ENCODE peak calls at places on chromosome 17, in six cellular contexts. K is stomach, G is GM23248, J is Caco-2, L is psoas muscle, N is hepatocyte. A is an unnamed sample. For H3K36me3, the result is how much of the 10 kb centered on the place peaks cover.

GRCh38 chr17:9334536-9335446 is 240.8 kb downstream of the STX8 start:
- DNase-seq in L (no peak), K (no peak), N (peak), J (no peak), G (no peak), A (no peak)

GRCh38 chr17:2710804-2711607 is 558 bp downstream of the CLUH start:
- DNase-seq in K (no peak), G (peak), J (peak), L (peak), N (peak), A (no peak)

GRCh38 chr17:76027159-76027839 is at the start of gene EVPL:
- DNase-seq in L (no peak), K (peak), G (no peak), N (peak), J (peak), A (no peak)

GRCh38 chr17:77054926-77055325 is 85.8 kb upstream of the SEC14L1 start:
- DNase-seq in J (no peak), G (no peak), K (no peak), L (no peak), N (no peak), A (no peak)

GRCh38 chr17:77366558-77367245 is 225.9 kb downstream of the SEC14L1 start:
- DNase-seq in N (peak), K (no peak), J (no peak), L (peak), G (peak), A (no peak)

GRCh38 chr17:28131592-28131991 is 89.1 kb downstream of the NLK start:
- DNase-seq in K (no peak), J (no peak), N (no peak), L (no peak), G (no peak), A (no peak)

GRCh38 chr17:77530591-77530990 is 389.8 kb downstream of the SEC14L1 start:
- DNase-seq in J (no peak), G (no peak), K (no peak), N (peak), L (peak), A (no peak)

GRCh38 chr17:79777844-79778503 is at the start of gene CBX2:
- DNase-seq in J (peak), K (peak), L (peak), N (peak), G (peak), A (no peak)

GRCh38 chr17:79987187-79987889 is 48.3 kb downstream of the TBC1D16 start:
- DNase-seq in L (no peak), N (no peak), G (peak), J (peak), K (no peak), A (no peak)

GRCh38 chr17:37708616-37709212 is 36.1 kb downstream of the HNF1B start:
- DNase-seq in K (peak), N (peak), G (peak), L (no peak), J (peak), A (no peak)

GRCh38 chr17:81291662-81292061 is 3.4 kb downstream of the SLC38A10 start:
- DNase-seq in J (no peak), N (peak), K (peak), L (peak), G (peak), A (no peak)

GRCh38 chr17:64500923-64501765 is 4.3 kb upstream of the POLG2 start:
- DNase-seq in N (no peak), K (no peak), J (no peak), G (peak), L (no peak), A (no peak)
- H3K36me3 ChIP-seq in N (under half), K (half or more), J (under half), G (half or more), L (under half), A (under half)

DNA sequence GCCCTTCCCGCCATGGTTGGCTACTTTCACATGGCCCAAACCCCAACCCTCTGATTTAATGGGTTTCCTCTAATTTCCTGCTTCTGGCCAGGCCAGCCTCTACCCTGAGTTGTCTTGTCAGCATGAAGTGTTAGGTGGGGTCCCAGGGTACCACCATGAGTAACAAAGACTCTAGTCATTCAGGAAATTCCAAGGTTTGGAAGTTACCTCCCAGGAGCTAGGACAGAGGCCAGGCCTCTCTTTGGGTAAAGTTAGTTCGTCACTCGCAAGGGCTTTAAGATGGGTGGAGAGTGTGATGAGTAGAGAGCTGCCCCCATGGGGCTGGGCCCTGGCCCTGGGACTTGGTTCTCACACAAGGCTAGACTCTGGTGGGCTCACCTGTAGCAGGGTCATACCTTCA is 54.6 kb downstream of the PLD6 start:
- DNase-seq in N (no peak), L (no peak), J (no peak), G (peak), K (no peak), A (no peak)
- H3K36me3 ChIP-seq in N (under half), L (under half), J (under half), G (under half), K (half or more), A (half or more)

GRCh38 chr17:67920212-67920611 is 76.1 kb downstream of the C17orf58 start:
- DNase-seq in L (no peak), K (no peak), J (no peak), N (no peak), G (no peak), A (no peak)
- H3K36me3 ChIP-seq in L (under half), K (half or more), J (under half), N (under half), G (under half), A (under half)

DNA sequence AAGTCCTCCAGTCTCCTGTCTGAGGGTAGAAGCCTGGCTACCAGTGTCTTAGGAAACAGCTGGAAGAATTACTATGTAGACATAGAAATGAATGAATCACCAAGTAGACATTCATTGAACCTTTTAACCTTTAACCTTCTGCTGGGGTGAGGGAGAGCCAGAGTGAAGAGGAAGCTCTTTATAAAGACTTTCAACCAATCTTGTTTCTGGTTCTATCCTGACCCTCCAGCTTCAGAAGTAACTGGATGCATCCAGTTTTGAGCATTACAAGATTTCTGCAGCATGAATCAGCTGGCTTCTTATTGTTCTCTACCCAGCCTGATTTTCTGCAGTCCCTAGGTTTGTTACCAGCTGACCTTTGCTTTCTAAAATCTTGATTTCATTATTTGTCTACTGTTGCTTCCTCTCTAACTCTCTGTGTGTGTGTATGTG is 8.5 kb downstream of the TEKT1 start:
- DNase-seq in N (peak), L (no peak), K (no peak), J (no peak), G (peak), A (no peak)
- H3K36me3 ChIP-seq in N (under half), L (under half), K (under half), J (under half), G (under half), A (under half)

GRCh38 chr17:62595484-62595883 is 32.0 kb upstream of the MRC2 start:
- DNase-seq in N (no peak), L (no peak), K (no peak), J (no peak), G (no peak), A (no peak)
- H3K36me3 ChIP-seq in N (under half), L (under half), K (half or more), J (under half), G (under half), A (under half)

GRCh38 chr17:4188076-4188475 is 45.1 kb downstream of the CYB5D2 start:
- DNase-seq in L (no peak), K (no peak), G (no peak), N (no peak), J (no peak), A (no peak)
- H3K36me3 ChIP-seq in L (under half), K (half or more), G (under half), N (under half), J (under half), A (under half)

DNA sequence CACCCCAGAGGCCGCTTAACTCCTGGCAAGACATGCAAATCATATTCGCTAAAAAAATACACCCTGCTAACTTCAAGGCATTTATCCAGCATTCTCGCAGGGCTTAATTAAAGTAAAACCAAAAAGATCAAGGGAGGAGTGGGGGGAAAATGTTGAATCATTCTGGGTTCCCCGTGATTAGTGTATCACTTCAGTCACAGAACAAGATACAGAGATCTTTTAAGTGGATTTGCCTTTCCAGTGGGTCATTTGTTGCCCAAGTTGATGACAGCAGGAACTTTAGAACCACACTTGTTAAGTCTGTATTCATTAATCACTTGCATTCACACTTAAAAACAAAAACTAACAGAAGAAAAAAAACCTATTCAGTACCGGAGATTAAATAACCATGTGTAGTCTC is 17.3 kb downstream of the CRYBA1 start:
- DNase-seq in L (no peak), N (no peak), K (no peak), J (no peak), G (no peak), A (no peak)
- H3K36me3 ChIP-seq in L (under half), N (under half), K (half or more), J (under half), G (half or more), A (under half)

GRCh38 chr17:42873321-42873720 is 22.3 kb downstream of the AOC3 start:
- DNase-seq in N (no peak), J (no peak), K (no peak), L (no peak), G (no peak), A (no peak)
- H3K36me3 ChIP-seq in N (under half), J (under half), K (under half), L (under half), G (under half), A (under half)